ENCODE peak calls at places on chromosomes 12 and 14, in six cellular contexts. One of them, this sample, is unnamed.

GRCh38 chr14:56490379-56490778 is 89.2 kb upstream of the TMEM260 start:
- DNase-seq in GM23248: peak
- DNase-seq in activated T-cell treated with anti-CD3 and anti-CD28 coated beads for 4 hours: no peak
- DNase-seq in EL: peak
- DNase-seq in WTC11: no peak
- DNase-seq in COR-L47: peak
- DNase-seq in this sample: peak

GRCh38 chr14:32286602-32287001 is 42.5 kb upstream of the AKAP6 start:
- DNase-seq in activated T-cell treated with anti-CD3 and anti-CD28 coated beads for 4 hours: no peak
- DNase-seq in GM23248: no peak
- DNase-seq in COR-L47: no peak
- DNase-seq in WTC11: no peak
- DNase-seq in EL: no peak
- DNase-seq in this sample: no peak

GRCh38 chr12:6181583-6182278 is 18.5 kb upstream of the CD9 start:
- DNase-seq in WTC11: no peak
- DNase-seq in GM23248: no peak
- DNase-seq in EL: no peak
- DNase-seq in COR-L47: no peak
- DNase-seq in activated T-cell treated with anti-CD3 and anti-CD28 coated beads for 4 hours: no peak
- DNase-seq in this sample: no peak

GRCh38 chr12:76329163-76329562 is 19.1 kb downstream of the BBS10 start:
- DNase-seq in WTC11: no peak
- DNase-seq in COR-L47: no peak
- DNase-seq in activated T-cell treated with anti-CD3 and anti-CD28 coated beads for 4 hours: no peak
- DNase-seq in GM23248: peak
- DNase-seq in EL: peak
- DNase-seq in this sample: no peak

GRCh38 chr14:65000868-65001600 is 14.3 kb downstream of the FNTB start:
- DNase-seq in GM23248: peak
- DNase-seq in COR-L47: no peak
- DNase-seq in WTC11: no peak
- DNase-seq in EL: peak
- DNase-seq in activated T-cell treated with anti-CD3 and anti-CD28 coated beads for 4 hours: no peak
- DNase-seq in this sample: no peak

GRCh38 chr14:32073537-32074189 is 3.4 kb upstream of the ARHGAP5 start:
- DNase-seq in COR-L47: peak
- DNase-seq in EL: peak
- DNase-seq in activated T-cell treated with anti-CD3 and anti-CD28 coated beads for 4 hours: peak
- DNase-seq in GM23248: peak
- DNase-seq in WTC11: peak
- DNase-seq in this sample: peak

GRCh38 chr12:59388176-59388575 is 207.7 kb upstream of the SLC16A7 start:
- DNase-seq in activated T-cell treated with anti-CD3 and anti-CD28 coated beads for 4 hours: no peak
- DNase-seq in WTC11: no peak
- DNase-seq in GM23248: no peak
- DNase-seq in COR-L47: no peak
- DNase-seq in EL: no peak
- DNase-seq in this sample: no peak

GRCh38 chr14:56414231-56414630 is 165.4 kb upstream of the TMEM260 start:
- DNase-seq in EL: no peak
- DNase-seq in activated T-cell treated with anti-CD3 and anti-CD28 coated beads for 4 hours: no peak
- DNase-seq in WTC11: no peak
- DNase-seq in COR-L47: no peak
- DNase-seq in GM23248: no peak
- DNase-seq in this sample: no peak

GRCh38 chr14:61258985-61259384 is 22.2 kb downstream of the TMEM30B start:
- DNase-seq in WTC11: no peak
- DNase-seq in EL: peak
- DNase-seq in GM23248: peak
- DNase-seq in activated T-cell treated with anti-CD3 and anti-CD28 coated beads for 4 hours: no peak
- DNase-seq in COR-L47: no peak
- DNase-seq in this sample: no peak

GRCh38 chr12:31647106-31647505 is 12.4 kb upstream of the ETFBKMT start:
- DNase-seq in EL: peak
- DNase-seq in COR-L47: no peak
- DNase-seq in activated T-cell treated with anti-CD3 and anti-CD28 coated beads for 4 hours: no peak
- DNase-seq in WTC11: no peak
- DNase-seq in GM23248: peak
- DNase-seq in this sample: no peak

This sample was measured in CD4-positive, alpha-beta memory T cell.